ENCODE peak calls at places on chromosomes 7 and 10, in eight cellular contexts. I, O, Z, R, Q, G, E and F are unnamed samples.

GRCh38 chr10:94098916-94099315 is 105.2 kb downstream of the PLCE1 start:
- DNase-seq in Z (no peak), R (no peak), O (no peak), G (no peak), I (no peak), E (no peak), Q (no peak), F (no peak)

GRCh38 chr7:45155941-45156340 is 1.6 kb upstream of the RAMP3 start:
- DNase-seq in E (no peak), R (no peak), I (no peak), G (no peak), Z (no peak), O (no peak), Q (no peak), F (no peak)

GRCh38 chr10:94440096-94440495 is 37.8 kb downstream of the TBC1D12 start:
- DNase-seq in Z (no peak), G (no peak), R (no peak), I (no peak), E (no peak), Q (no peak), O (no peak), F (no peak)

GRCh38 chr10:73183882-73184281 is 16.0 kb downstream of the FAM149B1 start:
- DNase-seq in G (no peak), E (no peak), R (no peak), Z (no peak), Q (no peak), I (no peak), O (no peak), F (no peak)

GRCh38 chr10:86234553-86235270 is 131.9 kb downstream of the GRID1 start:
- DNase-seq in Z (no peak), I (no peak), O (no peak), G (no peak), E (no peak), R (no peak), Q (no peak), F (no peak)

GRCh38 chr10:60430836-60431597 is 41.3 kb upstream of the ANK3 start:
- DNase-seq in Z (no peak), I (no peak), Q (no peak), O (no peak), E (no peak), G (no peak), R (no peak), F (no peak)

GRCh38 chr10:1595726-1596125 is 141.6 kb downstream of the ADARB2 start:
- DNase-seq in I (no peak), Q (no peak), O (no peak), R (no peak), E (no peak), G (no peak), Z (no peak), F (no peak)

GRCh38 chr7:158110661-158111555 is 476.7 kb downstream of the PTPRN2 start:
- DNase-seq in Z (no peak), G (no peak), O (peak), R (no peak), E (no peak), Q (no peak), I (no peak), F (no peak)

GRCh38 chr7:112502700-112503099 is 21.9 kb downstream of the LSMEM1 start:
- DNase-seq in Z (no peak), G (no peak), E (no peak), Q (no peak), O (no peak), R (no peak), I (no peak), F (no peak)

GRCh38 chr7:471866-472639 is 47.6 kb downstream of the PDGFA start:
- DNase-seq in Z (no peak), E (no peak), G (no peak), Q (peak), I (no peak), O (no peak), R (no peak), F (no peak)

GRCh38 chr10:97381626-97382025 is 19.5 kb downstream of the RRP12 start:
- DNase-seq in I (no peak), E (no peak), G (no peak), R (no peak), Q (no peak), Z (no peak), O (no peak), F (no peak)

GRCh38 chr10:114472874-114473248 is 68.6 kb upstream of the AFAP1L2 start:
- DNase-seq in G (no peak), I (no peak), Z (no peak), R (no peak), Q (no peak), E (no peak), O (peak), F (no peak)

GRCh38 chr7:123024989-123025758 is 29.7 kb upstream of the TAS2R16 start:
- DNase-seq in G (peak), Z (no peak), O (no peak), E (no peak), R (no peak), I (no peak), Q (no peak), F (no peak)

GRCh38 chr10:132745971-132746370 is 40.0 kb downstream of the NKX6-2 start:
- DNase-seq in O (no peak), Q (no peak), Z (no peak), G (no peak), R (no peak), E (no peak), I (no peak), F (no peak)

GRCh38 chr7:158746957-158747356 is 42.4 kb upstream of the NCAPG2 start:
- DNase-seq in G (no peak), Q (no peak), E (no peak), O (no peak), I (no peak), Z (no peak), R (no peak), F (no peak)

GRCh38 chr10:76543655-76544054 is 1094.0 kb downstream of the KCNMA1 start:
- DNase-seq in R (no peak), E (no peak), I (no peak), Z (peak), Q (no peak), O (no peak), G (no peak), F (no peak)

GRCh38 chr7:33790746-33791145 is 114.6 kb upstream of the BMPER start:
- DNase-seq in R (no peak), E (no peak), O (no peak), I (no peak), Z (no peak), Q (no peak), G (no peak), F (no peak)

GRCh38 chr10:1425886-1426285 is 311.4 kb downstream of the ADARB2 start:
- DNase-seq in G (no peak), Z (no peak), R (no peak), I (no peak), O (no peak), Q (no peak), E (no peak), F (no peak)

GRCh38 chr7:101124376-101125056 is 2.4 kb upstream of the SERPINE1 start:
- DNase-seq in E (no peak), R (no peak), Q (no peak), I (no peak), G (peak), O (peak), Z (peak), F (no peak)

GRCh38 chr10:35420827-35421552 is 84.7 kb downstream of the CCNY start:
- DNase-seq in Z (no peak), Q (no peak), E (no peak), R (no peak), I (no peak), G (no peak), O (peak), F (no peak)

GRCh38 chr7:122767339-122767738 is 64.6 kb upstream of the RNF148 start:
- DNase-seq in I (no peak), R (no peak), E (no peak), G (no peak), O (no peak), Q (no peak), Z (no peak), F (no peak)

GRCh38 chr10:77965294-77965693 is 38.7 kb upstream of the DLG5 start:
- DNase-seq in I (no peak), G (peak), Q (no peak), O (no peak), E (no peak), Z (peak), R (no peak), F (no peak)

GRCh38 chr7:76430836-76431235 is 6.1 kb downstream of the ZP3 start:
- DNase-seq in R (no peak), Q (no peak), I (no peak), E (no peak), G (no peak), Z (no peak), O (no peak), F (no peak)

GRCh38 chr7:34036069-34036920 is 131.0 kb downstream of the BMPER start:
- DNase-seq in I (peak), O (no peak), E (no peak), Z (no peak), G (no peak), Q (peak), R (no peak), F (no peak)

GRCh38 chr7:144398911-144399310 is 4.6 kb downstream of the NOBOX start:
- DNase-seq in E (no peak), R (no peak), Z (no peak), I (no peak), G (no peak), Q (no peak), O (no peak), F (no peak)

GRCh38 chr10:28250782-28251181 is 52.1 kb downstream of the MPP7 start:
- DNase-seq in O (no peak), I (no peak), G (no peak), E (no peak), R (no peak), Z (peak), Q (no peak), F (no peak)

GRCh38 chr10:101053516-101053915 is 8.3 kb upstream of the KAZALD1 start:
- DNase-seq in G (no peak), I (no peak), E (no peak), O (no peak), Q (no peak), R (no peak), Z (no peak), F (no peak)

GRCh38 chr7:89064831-89065230 is 269.3 kb upstream of the TEX47 start:
- DNase-seq in Q (no peak), G (no peak), I (no peak), Z (no peak), O (no peak), E (no peak), R (no peak), F (no peak)

GRCh38 chr7:101395376-101395775 is 32.7 kb downstream of the COL26A1 start:
- DNase-seq in I (no peak), R (no peak), G (no peak), E (no peak), Z (no peak), O (no peak), Q (no peak), F (no peak)

GRCh38 chr7:157502701-157503111 is 165.9 kb downstream of the DNAJB6 start:
- DNase-seq in G (peak), I (no peak), O (no peak), R (no peak), E (peak), Z (no peak), Q (no peak), F (no peak)

GRCh38 chr7:116499168-116500070 is at the start of gene CAV2:
- DNase-seq in E (no peak), I (peak), R (no peak), Q (peak), Z (no peak), O (peak), G (peak), F (no peak)

GRCh38 chr10:20596911-20597310 is 300.2 kb downstream of the NEBL start:
- DNase-seq in G (no peak), O (no peak), Q (no peak), E (no peak), Z (peak), I (no peak), R (no peak), F (no peak)

GRCh38 chr7:136009488-136010079 is 32.4 kb upstream of the MTPN start:
- DNase-seq in O (peak), R (no peak), G (peak), E (no peak), I (peak), Z (peak), Q (no peak), F (no peak)

GRCh38 chr7:12685550-12685949 is 1.9 kb upstream of the ARL4A start:
- DNase-seq in I (no peak), R (no peak), G (no peak), O (peak), Q (peak), E (no peak), Z (peak), F (peak)

GRCh38 chr7:112154690-112155089 is 51.5 kb downstream of the DOCK4 start:
- DNase-seq in Q (no peak), E (no peak), Z (no peak), R (no peak), G (no peak), O (no peak), I (no peak), F (peak)

GRCh38 chr7:151251328-151251925 is 2.9 kb upstream of the SMARCD3 start:
- DNase-seq in I (no peak), O (peak), E (no peak), R (no peak), Q (peak), G (no peak), Z (no peak), F (peak)

GRCh38 chr10:122181901-122182799 is 88.9 kb upstream of the BTBD16 start:
- DNase-seq in Q (no peak), G (peak), O (peak), I (peak), Z (no peak), E (no peak), R (no peak), F (no peak)

GRCh38 chr7:150857276-150858055 is 5.1 kb downstream of the AOC1 start:
- DNase-seq in G (no peak), Q (no peak), R (no peak), O (no peak), Z (no peak), I (no peak), E (no peak), F (no peak)